ENCODE peak calls at places on chromosomes 12 and 14, in seven cellular contexts. L is HepG2, W is HCT116, E is H1, F is GM12878, R is SK-N-SH, C is K562. G is an unnamed sample.

GRCh38 chr14:87005336-87005735 is 987.6 kb downstream of the GALC start:
- DNase-seq in W (no peak), F (no peak), L (no peak), C (no peak), E (no peak), R (no peak), G (no peak)

GRCh38 chr12:108805136-108805535 is 52.2 kb downstream of the SSH1 start:
- DNase-seq in F (no peak), R (no peak), E (no peak), C (no peak), W (no peak), L (no peak), G (no peak)

GRCh38 chr14:89892953-89893352 is 61.6 kb downstream of the EFCAB11 start:
- DNase-seq in F (no peak), W (no peak), C (no peak), E (no peak), R (no peak), L (no peak), G (no peak)

GRCh38 chr14:58878740-58879139 is 241.0 kb downstream of the DACT1 start:
- DNase-seq in E (no peak), L (no peak), C (no peak), W (no peak), R (no peak), F (no peak), G (no peak)

GRCh38 chr12:14777271-14777670 is 26.0 kb downstream of the WBP11 start:
- DNase-seq in W (no peak), F (no peak), R (no peak), L (peak; percentile 77), C (no peak), E (no peak), G (no peak)

GRCh38 chr12:91496337-91496736 is 313.7 kb upstream of the DCN start:
- DNase-seq in W (no peak), L (no peak), F (no peak), E (no peak), C (no peak), R (no peak), G (no peak)

GRCh38 chr12:108657130-108657745 is 23.5 kb upstream of the SELPLG start:
- DNase-seq in W (no peak), E (no peak), C (no peak), L (peak; percentile 74), R (no peak), F (no peak), G (no peak)

GRCh38 chr12:13436696-13437391 is 240.3 kb downstream of the EMP1 start:
- DNase-seq in R (peak; percentile 20), F (no peak), E (no peak), W (no peak), C (peak; percentile 62), L (no peak), G (no peak)

GRCh38 chr12:111149299-111149698 is 219.6 kb downstream of the PHETA1 start:
- DNase-seq in L (no peak), R (no peak), E (no peak), C (no peak), W (no peak), F (no peak), G (no peak)

GRCh38 chr12:41888285-41888684 is 256.4 kb downstream of the GXYLT1 start:
- DNase-seq in E (no peak), C (no peak), L (no peak), F (no peak), W (no peak), R (no peak), G (no peak)

GRCh38 chr12:123397400-123397799 is 13.5 kb downstream of the KMT5A start:
- DNase-seq in E (no peak), F (no peak), C (no peak), R (no peak), W (no peak), L (no peak), G (no peak)

GRCh38 chr14:92785601-92786426 is 8.3 kb upstream of the GOLGA5 start:
- DNase-seq in E (no peak), W (no peak), L (no peak), F (no peak), R (no peak), C (peak; percentile 32), G (no peak)

GRCh38 chr12:91432079-91432478 is 249.5 kb upstream of the DCN start:
- DNase-seq in R (no peak), W (no peak), E (no peak), L (no peak), F (no peak), C (no peak), G (no peak)

GRCh38 chr14:46063872-46064271 is 587.7 kb downstream of the RPL10L start:
- DNase-seq in F (no peak), W (no peak), C (no peak), E (no peak), L (no peak), R (peak; percentile 0), G (no peak)

GRCh38 chr14:94029250-94029649 is 3.1 kb downstream of the OTUB2 start:
- DNase-seq in W (no peak), C (no peak), L (no peak), E (no peak), R (no peak), F (no peak), G (no peak)

GRCh38 chr12:47822863-47823262 is 3.2 kb upstream of the HDAC7 start:
- DNase-seq in E (no peak), C (no peak), R (no peak), L (no peak), W (no peak), F (no peak), G (no peak)

GRCh38 chr12:47823422-47824086 is 3.9 kb upstream of the HDAC7 start:
- DNase-seq in C (no peak), R (no peak), F (no peak), E (no peak), L (no peak), W (no peak), G (no peak)

GRCh38 chr12:47824629-47825028 is 4.9 kb upstream of the HDAC7 start:
- DNase-seq in E (no peak), L (no peak), R (no peak), C (no peak), W (no peak), F (no peak), G (no peak)

GRCh38 chr12:47825239-47825639 is 5.5 kb upstream of the HDAC7 start:
- DNase-seq in L (no peak), W (no peak), E (no peak), C (no peak), R (no peak), F (no peak), G (no peak)

GRCh38 chr12:47824198-47824597 is 4.5 kb upstream of the HDAC7 start:
- DNase-seq in W (no peak), C (no peak), E (no peak), L (no peak), F (no peak), R (no peak), G (no peak)
- H3K4me1 ChIP-seq in W (peaks cover 56% of the 10 kb centered on the region), C (peaks cover 32% of the 10 kb centered on the region), E (peaks cover 5% of the 10 kb centered on the region), L (peaks cover 42% of the 10 kb centered on the region), F (peaks cover 29% of the 10 kb centered on the region), R (peaks cover 21% of the 10 kb centered on the region), G (peaks cover 33% of the 10 kb centered on the region)

GRCh38 chr14:88030079-88030478 is 25.1 kb downstream of the GPR65 start:
- DNase-seq in E (no peak), F (no peak), W (no peak), L (no peak), R (no peak), C (no peak), G (no peak)
- TF ChIP-seq SIN3A in E (no peak), F (no peak), W (no peak), L (no peak), R (no peak), C (no peak), G (no peak)

DNA sequence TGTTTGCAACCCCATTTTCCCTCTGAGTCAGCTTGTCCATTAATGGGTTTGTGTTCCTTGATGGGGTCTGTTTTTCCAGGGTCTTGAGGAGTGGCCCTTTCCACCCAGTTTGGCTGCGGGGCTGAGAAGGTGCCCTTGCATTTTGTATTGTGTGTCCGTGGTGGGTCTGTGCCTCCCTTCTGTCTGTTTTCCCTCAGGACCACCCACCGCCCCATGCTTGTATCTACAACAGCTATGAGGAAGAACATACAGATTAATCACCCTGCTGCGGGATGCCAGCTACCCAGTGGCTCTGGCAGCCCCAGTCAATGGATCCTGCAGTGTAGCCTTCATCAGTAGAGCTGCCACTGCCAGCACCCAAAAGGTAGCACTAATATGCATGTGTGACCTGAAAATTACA is 235.7 kb downstream of the CACNA1C start:
- DNase-seq in R (no peak), W (no peak), C (no peak), E (no peak), L (no peak), F (no peak), G (no peak)
- H3K4me1 ChIP-seq in R (peaks cover 85% of the 10 kb centered on the region), W (peaks cover 6% of the 10 kb centered on the region), C (no peaks in the 10 kb centered on the region), E (peaks cover 6% of the 10 kb centered on the region), L (no peaks in the 10 kb centered on the region), F (no peaks in the 10 kb centered on the region), G (no peaks in the 10 kb centered on the region)

GRCh38 chr12:115639667-115640012 is 637.9 kb downstream of the MED13L start:
- DNase-seq in W (no peak), L (no peak), C (no peak), R (no peak), E (no peak), F (no peak), G (no peak)

GRCh38 chr12:115636546-115636945 is 640.9 kb downstream of the MED13L start:
- DNase-seq in E (no peak), L (no peak), F (no peak), W (no peak), C (no peak), R (no peak), G (no peak)

GRCh38 chr12:115640929-115641328 is 636.6 kb downstream of the MED13L start:
- DNase-seq in F (no peak), L (no peak), E (no peak), W (no peak), C (no peak), R (no peak), G (no peak)

GRCh38 chr12:115638753-115639666 is 638.5 kb downstream of the MED13L start:
- DNase-seq in C (no peak), R (peak; percentile 49), F (no peak), L (no peak), W (no peak), E (peak; percentile 52), G (no peak)
- TF ChIP-seq SIN3A in C (no peak), R (no peak), F (no peak), L (no peak), W (no peak), E (no peak), G (no peak)

GRCh38 chr14:33972522-33973162 is 21.8 kb upstream of the EGLN3 start:
- DNase-seq in F (peak; percentile 61), C (no peak), E (no peak), L (no peak), R (no peak), W (no peak), G (no peak)
- H3K4me1 ChIP-seq in F (peaks cover 15% of the 10 kb centered on the region), C (no peaks in the 10 kb centered on the region), E (no peaks in the 10 kb centered on the region), L (no peaks in the 10 kb centered on the region), R (no peaks in the 10 kb centered on the region), W (no peaks in the 10 kb centered on the region), G (no peaks in the 10 kb centered on the region)

GRCh38 chr14:76780058-76780345 is 18.7 kb downstream of the VASH1 start:
- DNase-seq in E (no peak), L (no peak), C (no peak), F (no peak), R (no peak), W (no peak), G (no peak)
- TF ChIP-seq SIN3A in E (no peak), L (no peak), C (no peak), F (no peak), R (no peak), W (no peak), G (no peak)